ENCODE peak calls at places on chromosomes 16 and 17, in seven cellular contexts. X, P, Z, J, H, I and E are unnamed samples.

GRCh38 chr17:10809605-10810004 is 5.7 kb upstream of the TMEM238L start:
- DNase-seq in X (no peak), P (no peak), Z (no peak), J (no peak), H (no peak), I (no peak), E (no peak)

GRCh38 chr17:59330314-59330942 is 1.0 kb upstream of the YPEL2 start:
- DNase-seq in X (no peak), P (peak), Z (peak), J (peak), H (no peak), I (peak), E (peak)

GRCh38 chr16:27414803-27415431 is 12.9 kb downstream of the IL21R start:
- DNase-seq in X (no peak), P (no peak), Z (no peak), J (no peak), H (no peak), I (no peak), E (no peak)

GRCh38 chr17:73315481-73315880 is 3.7 kb upstream of the CDC42EP4 start:
- DNase-seq in X (no peak), P (no peak), Z (no peak), J (no peak), H (no peak), I (no peak), E (no peak)

GRCh38 chr17:78133971-78134898 is 3.7 kb downstream of the TMC8 start:
- DNase-seq in X (no peak), P (peak), Z (peak), J (peak), H (peak), I (peak), E (peak)

GRCh38 chr17:3887811-3888210 is 5.0 kb downstream of the CAMKK1 start:
- DNase-seq in X (no peak), P (no peak), Z (no peak), J (peak), H (no peak), I (no peak), E (no peak)

GRCh38 chr17:77778636-77779524 is 179.6 kb upstream of the TNRC6C start:
- DNase-seq in X (no peak), P (peak), Z (no peak), J (peak), H (no peak), I (no peak), E (no peak)

GRCh38 chr17:75319818-75320691 is 30.8 kb upstream of the SLC25A19 start:
- DNase-seq in X (no peak), P (no peak), Z (no peak), J (no peak), H (no peak), I (no peak), E (no peak)

GRCh38 chr17:27845264-27846041 is 45.1 kb upstream of the NOS2 start:
- DNase-seq in X (no peak), P (no peak), Z (no peak), J (no peak), H (no peak), I (no peak), E (no peak)

GRCh38 chr17:58377005-58377660 is 25.1 kb upstream of the SUPT4H1 start:
- DNase-seq in X (no peak), P (peak), Z (no peak), J (no peak), H (no peak), I (peak), E (no peak)

GRCh38 chr17:7220593-7221280 is 999 bp downstream of the ACADVL start:
- DNase-seq in X (no peak), P (peak), Z (peak), J (peak), H (peak), I (peak), E (peak)

GRCh38 chr16:68901910-68902309 is 58.6 kb downstream of the TANGO6 start:
- DNase-seq in X (no peak), P (no peak), Z (no peak), J (no peak), H (no peak), I (peak), E (no peak)

GRCh38 chr17:82709024-82709675 is 7.4 kb upstream of the FN3KRP start:
- DNase-seq in X (no peak), P (no peak), Z (no peak), J (no peak), H (no peak), I (no peak), E (no peak)

GRCh38 chr16:1014771-1015495 is 33.4 kb downstream of the SOX8 start:
- DNase-seq in X (no peak), P (no peak), Z (no peak), J (no peak), H (no peak), I (no peak), E (no peak)

GRCh38 chr17:21689604-21690003 is 2.7 kb upstream of the KCNJ18 start:
- DNase-seq in X (no peak), P (peak), Z (no peak), J (no peak), H (no peak), I (peak), E (no peak)